ENCODE peak calls at places on chromosomes 2 and 18, in nine cellular contexts. L is mucosa of descending colon, A is GM12865, T is mesothelial cell of epicardium, U is IMR-90, K is colonic mucosa, W is AG10803, N is psoas muscle, P is heart left ventricle. C is an unnamed sample.

GRCh38 chr18:34780856-34781255 is 70.8 kb downstream of the DTNA start:
- DNase-seq in L (no peak), A (no peak), T (no peak), U (no peak), K (no peak), W (no peak), N (no peak), P (no peak), C (no peak)

GRCh38 chr2:217434183-217434620 is 568.6 kb downstream of the TNS1 start:
- DNase-seq in L (peak; percentile 71), A (peak; percentile 92), T (peak; percentile 70), U (peak; percentile 99), K (peak; percentile 40), W (peak; percentile 98), N (peak; percentile 92), P (peak; percentile 96), C (peak; percentile 78)

GRCh38 chr2:192087398-192087958 is 107.3 kb downstream of the TMEFF2 start:
- DNase-seq in L (no peak), A (no peak), T (no peak), U (no peak), K (no peak), W (no peak), N (no peak), P (no peak), C (no peak)

GRCh38 chr2:224127871-224128501 is 88.9 kb upstream of the SERPINE2 start:
- DNase-seq in L (peak; percentile 14), A (no peak), T (no peak), U (peak; percentile 69), K (no peak), W (peak; percentile 64), N (no peak), P (no peak), C (no peak)

GRCh38 chr2:205733082-205733481 is 50.8 kb downstream of the NRP2 start:
- DNase-seq in L (no peak), A (no peak), T (no peak), U (no peak), K (no peak), W (no peak), N (no peak), P (no peak), C (no peak)

GRCh38 chr2:67571785-67572718 is 174.9 kb downstream of the ETAA1 start:
- DNase-seq in L (no peak), A (no peak), T (no peak), U (peak; percentile 83), K (no peak), W (peak; percentile 71), N (no peak), P (no peak), C (no peak)

GRCh38 chr2:236526459-236527197 is 43.0 kb upstream of the ACKR3 start:
- DNase-seq in L (no peak), A (no peak), T (no peak), U (no peak), K (no peak), W (no peak), N (no peak), P (no peak), C (no peak)

GRCh38 chr2:236177604-236177966 is 9.4 kb upstream of the GBX2 start:
- DNase-seq in L (peak; percentile 36), A (peak; percentile 10), T (no peak), U (peak; percentile 16), K (peak; percentile 56), W (peak; percentile 47), N (peak; percentile 80), P (peak; percentile 52), C (peak; percentile 58)

GRCh38 chr2:109374548-109375130 is 239.1 kb downstream of the SEPTIN10 start:
- DNase-seq in L (peak; percentile 16), A (no peak), T (no peak), U (no peak), K (peak; percentile 17), W (no peak), N (no peak), P (no peak), C (no peak)

GRCh38 chr2:174675615-174676014 is 78.0 kb upstream of the WIPF1 start:
- DNase-seq in L (no peak), A (no peak), T (no peak), U (no peak), K (no peak), W (no peak), N (no peak), P (no peak), C (no peak)
- TF ChIP-seq CTCF in L (no peak), A (no peak), T (no peak), U (no peak), K (no peak), W (no peak), N (no peak), P (no peak), C (no peak)

GRCh38 chr2:10331033-10331701 is 28.5 kb downstream of the HPCAL1 start:
- DNase-seq in L (peak; percentile 70), A (peak; percentile 52), T (no peak), U (no peak), K (peak; percentile 78), W (peak; percentile 30), N (peak; percentile 80), P (peak; percentile 80), C (peak; percentile 77)
- TF ChIP-seq CTCF in L (no peak), A (no peak), T (no peak), U (no peak), K (no peak), W (no peak), N (no peak), P (no peak), C (no peak)

GRCh38 chr18:9804517-9805104 is 81.2 kb upstream of the TXNDC2 start:
- DNase-seq in L (no peak), A (no peak), T (no peak), U (no peak), K (no peak), W (no peak), N (peak; percentile 67), P (peak; percentile 60), C (no peak)
- TF ChIP-seq CTCF in L (no peak), A (no peak), T (no peak), U (no peak), K (no peak), W (no peak), N (no peak), P (no peak), C (no peak)

DNA sequence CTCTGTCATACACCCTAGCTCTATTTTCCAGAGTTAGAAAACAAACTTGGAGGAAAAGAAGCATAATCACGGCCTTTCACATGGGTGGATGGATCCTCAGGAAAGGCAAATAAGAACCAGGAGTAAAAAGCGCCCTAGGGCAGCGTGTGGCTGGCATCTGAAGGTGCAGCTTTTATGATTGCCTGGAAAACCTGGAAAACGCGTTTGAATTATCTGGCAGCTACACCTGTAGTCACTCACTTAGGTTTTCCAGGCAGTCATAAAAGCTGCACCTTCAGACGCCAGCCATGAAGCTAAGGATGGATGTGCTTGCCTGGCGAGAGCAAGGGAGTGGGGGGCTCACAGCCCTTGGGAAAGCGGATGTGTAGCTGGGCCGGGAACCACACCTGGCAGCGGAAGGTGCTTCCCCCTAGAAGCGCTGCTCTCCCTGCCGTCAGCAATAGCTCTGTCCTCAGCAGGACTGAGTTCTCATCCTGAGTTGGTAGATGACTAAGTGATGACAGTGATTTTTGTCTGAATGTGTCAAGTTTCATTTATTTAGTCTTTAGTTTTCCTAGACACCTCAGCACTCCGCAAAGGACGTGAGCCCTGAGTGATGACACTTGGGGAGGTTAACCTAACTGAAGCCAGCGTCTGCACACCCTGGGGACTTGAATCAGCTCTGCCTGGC is 82.0 kb downstream of the DCDC2C start:
- DNase-seq in L (no peak), A (no peak), T (no peak), U (peak; percentile 74), K (no peak), W (no peak), N (no peak), P (no peak), C (no peak)
- TF ChIP-seq CTCF in L (no peak), A (no peak), T (no peak), U (no peak), K (no peak), W (no peak), N (no peak), P (no peak), C (no peak)

GRCh38 chr2:62787381-62787780 is 81.9 kb downstream of the EHBP1 start:
- DNase-seq in L (no peak), A (peak; percentile 41), T (no peak), U (peak; percentile 51), K (no peak), W (peak; percentile 15), N (no peak), P (no peak), C (peak; percentile 40)
- TF ChIP-seq CTCF in L (no peak), A (peak; percentile 16), T (no peak), U (peak; percentile 50), K (no peak), W (peak; percentile 26), N (peak; percentile 27), P (peak; percentile 48), C (peak; percentile 24)

DNA sequence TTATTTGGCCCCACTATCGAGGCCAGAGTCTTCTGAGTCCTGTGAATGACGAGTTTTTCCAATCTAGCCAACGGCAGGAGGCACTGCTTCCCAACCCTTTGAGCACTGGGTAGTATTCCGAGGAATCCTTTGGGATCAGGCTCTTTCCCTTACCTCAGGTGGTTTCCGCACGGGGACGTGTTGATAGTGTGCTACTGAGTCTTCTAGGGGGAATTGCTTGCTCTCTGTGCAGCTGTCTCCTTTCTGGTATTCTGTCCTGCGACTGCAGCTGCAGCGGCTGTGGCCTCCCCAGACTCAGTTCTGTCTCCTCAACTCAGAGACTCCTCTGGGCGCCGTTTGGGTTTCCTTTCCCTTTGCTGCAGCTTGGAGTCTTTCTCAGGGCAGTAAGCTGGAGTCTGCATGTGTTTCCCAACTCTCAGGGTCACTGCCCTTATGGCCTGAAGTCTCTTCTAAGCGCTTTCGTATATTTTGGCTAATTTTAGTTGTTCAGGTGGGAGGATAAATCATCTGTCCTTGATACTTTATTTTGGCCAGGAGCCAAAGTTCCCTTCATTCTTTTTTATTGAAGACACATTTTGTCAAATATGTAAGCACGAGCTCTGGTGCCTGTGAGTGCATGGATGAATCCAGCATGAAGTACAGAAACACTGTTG is 118.4 kb downstream of the MAP4K4 start:
- DNase-seq in L (no peak), A (no peak), T (no peak), U (no peak), K (no peak), W (peak; percentile 51), N (peak; percentile 60), P (no peak), C (no peak)
- TF ChIP-seq CTCF in L (no peak), A (no peak), T (no peak), U (no peak), K (no peak), W (no peak), N (no peak), P (no peak), C (no peak)